ENCODE peak calls at places on chromosomes 3 and 15, in seven cellular contexts. C, I, S, T, L, E and G are unnamed samples.

GRCh38 chr3:44427683-44428082 is 49.8 kb downstream of the ZNF445 start:
- DNase-seq in E (no peak), S (no peak), T (no peak), I (no peak), L (no peak), C (no peak), G (peak)

GRCh38 chr3:129261850-129262249 is 12.4 kb downstream of the COPG1 start:
- DNase-seq in T (no peak), S (no peak), L (no peak), I (no peak), E (no peak), C (no peak), G (no peak)

GRCh38 chr3:30347679-30348216 is 258.7 kb upstream of the TGFBR2 start:
- DNase-seq in T (no peak), E (no peak), I (no peak), S (no peak), C (no peak), L (peak), G (no peak)

GRCh38 chr3:195241592-195242355 is 29.2 kb downstream of the XXYLT1 start:
- DNase-seq in C (no peak), I (no peak), L (peak), E (no peak), S (no peak), T (no peak), G (no peak)

GRCh38 chr15:65285291-65286068 is 1.2 kb downstream of the PARP16 start:
- DNase-seq in E (no peak), C (no peak), S (no peak), T (no peak), I (no peak), L (peak), G (no peak)

GRCh38 chr15:66962522-66962921 is 102.9 kb upstream of the SMAD3 start:
- DNase-seq in C (no peak), E (no peak), L (no peak), S (no peak), I (no peak), T (no peak), G (no peak)

GRCh38 chr3:32817195-32817560 is 619 bp upstream of the TRIM71 start:
- DNase-seq in L (no peak), I (no peak), S (no peak), T (peak), E (no peak), C (no peak), G (no peak)

GRCh38 chr15:100973351-100974034 is 54.3 kb downstream of the LRRK1 start:
- DNase-seq in I (no peak), T (peak), L (no peak), E (no peak), S (no peak), C (no peak), G (no peak)

GRCh38 chr3:134065836-134066538 is 36.3 kb upstream of the SLCO2A1 start:
- DNase-seq in T (no peak), L (no peak), E (no peak), S (no peak), C (no peak), I (no peak), G (peak)

GRCh38 chr15:34360298-34360697 is 6.7 kb downstream of the LPCAT4 start:
- DNase-seq in S (no peak), I (no peak), C (no peak), T (no peak), L (no peak), E (peak), G (no peak)

GRCh38 chr15:71562251-71562650 is 248.1 kb upstream of the NR2E3 start:
- DNase-seq in C (no peak), T (no peak), S (no peak), E (no peak), I (no peak), L (no peak), G (no peak)

GRCh38 chr15:91021516-91022074 is 799 bp downstream of the VPS33B start:
- DNase-seq in T (no peak), I (no peak), E (no peak), S (no peak), L (peak), C (no peak), G (no peak)

GRCh38 chr3:151197228-151197627 is 5.8 kb downstream of the GPR171 start:
- DNase-seq in E (no peak), I (no peak), L (no peak), C (no peak), T (no peak), S (no peak), G (no peak)